ENCODE peak calls at places on chromosomes 3 and 15, in ten cellular contexts. Y, S, O, C, U, W, X, V, E and T are unnamed samples.

GRCh38 chr3:138188013-138188352 is 882 bp downstream of the ARMC8 start:
- DNase-seq in V (no peak), C (no peak), E (peak), O (no peak), S (no peak), U (no peak), Y (peak), W (peak), X (peak), T (no peak)

GRCh38 chr3:18424213-18424861 is 802 bp downstream of the SATB1 start:
- DNase-seq in Y (no peak), X (no peak), W (no peak), S (no peak), V (no peak), U (no peak), E (no peak), O (peak), C (no peak), T (no peak)

GRCh38 chr3:175749981-175750380 is 890.8 kb downstream of the NAALADL2 start:
- DNase-seq in U (no peak), Y (no peak), X (no peak), S (no peak), O (no peak), E (no peak), W (no peak), V (no peak), C (no peak), T (no peak)

GRCh38 chr3:72892870-72893269 is 5.0 kb downstream of the GXYLT2 start:
- DNase-seq in U (no peak), X (no peak), S (no peak), C (no peak), O (peak), Y (no peak), E (no peak), W (no peak), V (no peak), T (peak)

GRCh38 chr3:32457971-32458471 is 44.6 kb downstream of the CMTM6 start:
- DNase-seq in C (no peak), S (no peak), V (no peak), Y (no peak), W (peak), E (no peak), O (no peak), U (no peak), X (peak), T (no peak)

GRCh38 chr15:69090197-69090948 is 70.1 kb upstream of the GLCE start:
- DNase-seq in S (no peak), X (no peak), O (peak), V (no peak), U (no peak), C (no peak), E (peak), Y (no peak), W (no peak), T (peak)

GRCh38 chr3:44875596-44875995 is 1.2 kb downstream of the TGM4 start:
- DNase-seq in E (no peak), W (no peak), S (no peak), V (no peak), U (no peak), X (no peak), C (no peak), Y (no peak), O (no peak), T (no peak)

GRCh38 chr3:27345493-27345892 is 23.7 kb downstream of the NEK10 start:
- DNase-seq in W (no peak), Y (no peak), S (no peak), V (no peak), U (no peak), O (no peak), C (no peak), E (no peak), X (no peak), T (no peak)

GRCh38 chr3:17927036-17927435 is 184.6 kb upstream of the TBC1D5 start:
- DNase-seq in E (no peak), U (no peak), O (no peak), W (no peak), Y (no peak), S (no peak), V (no peak), X (no peak), C (no peak), T (no peak)

GRCh38 chr3:161914703-161915102 is 418.1 kb downstream of the OTOL1 start:
- DNase-seq in X (no peak), U (peak), C (peak), E (no peak), V (peak), S (no peak), Y (peak), W (no peak), O (peak), T (peak)

GRCh38 chr15:80272987-80273386 is 21.0 kb upstream of the CTXND1 start:
- DNase-seq in W (no peak), X (no peak), Y (no peak), C (no peak), E (no peak), U (no peak), S (no peak), V (no peak), O (no peak), T (no peak)

GRCh38 chr3:116050311-116050710 is 395.0 kb downstream of the LSAMP start:
- DNase-seq in W (no peak), Y (no peak), V (no peak), S (no peak), O (no peak), E (no peak), X (no peak), C (no peak), U (no peak), T (no peak)

GRCh38 chr3:54053882-54054281 is 68.5 kb upstream of the CACNA2D3 start:
- DNase-seq in E (no peak), V (no peak), X (no peak), W (no peak), Y (no peak), S (no peak), U (no peak), O (no peak), C (no peak), T (no peak)

GRCh38 chr3:33636125-33636855 is 81.8 kb downstream of the CLASP2 start:
- DNase-seq in E (peak), C (no peak), X (no peak), W (no peak), U (no peak), V (peak), O (no peak), Y (peak), S (no peak), T (no peak)

GRCh38 chr3:60081381-60082095 is 1031.7 kb upstream of the CFAP20DC start:
- DNase-seq in S (no peak), E (no peak), Y (no peak), X (no peak), O (no peak), U (no peak), W (no peak), V (no peak), C (no peak), T (no peak)

GRCh38 chr3:49276475-49277356 is at the start of gene C3orf62:
- DNase-seq in V (no peak), X (peak), W (peak), S (peak), E (peak), O (peak), C (peak), Y (peak), U (peak), T (peak)

GRCh38 chr3:146125946-146126345 is 35.0 kb downstream of the PLOD2 start:
- DNase-seq in U (no peak), Y (no peak), O (no peak), X (no peak), S (no peak), W (no peak), C (no peak), E (peak), V (no peak), T (no peak)

GRCh38 chr3:104566054-104566453 is 800.7 kb upstream of the ALCAM start:
- DNase-seq in O (no peak), S (no peak), V (no peak), W (no peak), U (no peak), E (no peak), C (no peak), X (no peak), Y (no peak), T (no peak)
- H3K27ac ChIP-seq in O (no peak), S (no peak), V (no peak), W (no peak), U (no peak), E (no peak), C (no peak), X (no peak), Y (no peak), T (no peak)

DNA sequence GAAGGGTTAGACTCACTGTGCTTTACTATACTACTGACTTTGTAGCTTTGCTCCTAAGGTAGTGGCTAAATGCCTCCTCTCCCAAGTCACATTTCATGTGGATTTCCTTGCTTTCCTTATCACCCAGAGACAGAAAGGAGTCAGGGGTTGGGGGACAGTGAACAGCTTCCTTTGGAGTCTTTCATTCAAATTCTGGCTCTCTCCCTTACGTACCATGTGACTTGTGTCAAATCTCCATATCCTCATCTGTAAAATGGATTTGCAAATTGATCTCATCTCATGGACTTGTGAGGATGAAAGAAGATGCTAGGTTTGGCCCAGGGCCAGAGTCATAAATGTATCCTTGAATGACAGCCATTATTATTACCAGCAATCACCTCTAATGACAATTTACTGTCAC is 67.8 kb upstream of the POLG start:
- DNase-seq in V (no peak), W (no peak), X (no peak), S (no peak), E (no peak), U (no peak), C (no peak), O (no peak), Y (no peak), T (no peak)
- H3K27ac ChIP-seq in V (no peak), W (no peak), X (no peak), S (no peak), E (no peak), U (no peak), C (no peak), O (no peak), Y (no peak), T (no peak)

GRCh38 chr15:100686725-100687488 is 84.5 kb downstream of the ASB7 start:
- DNase-seq in E (peak), S (no peak), U (no peak), X (no peak), W (no peak), Y (no peak), C (no peak), O (no peak), V (no peak), T (no peak)

GRCh38 chr15:100687532-100688215 is 85.3 kb downstream of the ASB7 start:
- DNase-seq in V (no peak), E (peak), Y (no peak), C (no peak), X (no peak), S (no peak), U (peak), W (no peak), O (peak), T (no peak)

GRCh38 chr15:100688549-100689120 is 86.2 kb downstream of the ASB7 start:
- DNase-seq in S (no peak), V (no peak), C (no peak), U (peak), E (no peak), X (no peak), W (no peak), Y (no peak), O (peak), T (no peak)

GRCh38 chr15:100684591-100684990 is 82.2 kb downstream of the ASB7 start:
- DNase-seq in X (no peak), O (peak), S (no peak), W (no peak), C (no peak), Y (no peak), V (no peak), E (no peak), U (no peak), T (no peak)

GRCh38 chr15:100686021-100686724 is 83.8 kb downstream of the ASB7 start:
- DNase-seq in X (no peak), U (peak), V (no peak), O (peak), W (no peak), Y (no peak), C (peak), S (no peak), E (no peak), T (no peak)
- H3K27ac ChIP-seq in X (no peak), U (peak), V (no peak), O (no peak), W (no peak), Y (peak), C (no peak), S (peak), E (peak), T (no peak)

GRCh38 chr15:74203914-74204431 is 1.4 kb upstream of the STRA6 start:
- DNase-seq in S (no peak), Y (peak), O (peak), C (peak), U (peak), W (no peak), X (no peak), E (no peak), V (no peak), T (peak)
- H3K27ac ChIP-seq in S (no peak), Y (no peak), O (no peak), C (no peak), U (no peak), W (no peak), X (no peak), E (no peak), V (peak), T (no peak)

GRCh38 chr3:14279706-14280061 is 101.1 kb downstream of the LSM3 start:
- DNase-seq in V (no peak), C (no peak), U (no peak), O (no peak), S (no peak), W (no peak), E (no peak), Y (no peak), X (no peak), T (no peak)
- H3K27ac ChIP-seq in V (no peak), C (no peak), U (no peak), O (no peak), S (no peak), W (no peak), E (no peak), Y (no peak), X (no peak), T (no peak)

GRCh38 chr3:157805553-157805952 is 300.7 kb downstream of the SHOX2 start:
- DNase-seq in V (no peak), W (no peak), X (no peak), O (no peak), C (no peak), U (no peak), Y (no peak), E (no peak), S (no peak), T (no peak)

GRCh38 chr3:157810924-157811718 is 295.1 kb downstream of the SHOX2 start:
- DNase-seq in S (no peak), X (no peak), Y (no peak), O (no peak), C (peak), U (no peak), W (no peak), V (no peak), E (no peak), T (no peak)

GRCh38 chr3:157807286-157807685 is 298.9 kb downstream of the SHOX2 start:
- DNase-seq in O (no peak), E (peak), V (no peak), C (no peak), U (no peak), S (no peak), Y (no peak), X (no peak), W (no peak), T (no peak)
- H3K27ac ChIP-seq in O (no peak), E (no peak), V (no peak), C (no peak), U (no peak), S (no peak), Y (no peak), X (no peak), W (no peak), T (no peak)

DNA sequence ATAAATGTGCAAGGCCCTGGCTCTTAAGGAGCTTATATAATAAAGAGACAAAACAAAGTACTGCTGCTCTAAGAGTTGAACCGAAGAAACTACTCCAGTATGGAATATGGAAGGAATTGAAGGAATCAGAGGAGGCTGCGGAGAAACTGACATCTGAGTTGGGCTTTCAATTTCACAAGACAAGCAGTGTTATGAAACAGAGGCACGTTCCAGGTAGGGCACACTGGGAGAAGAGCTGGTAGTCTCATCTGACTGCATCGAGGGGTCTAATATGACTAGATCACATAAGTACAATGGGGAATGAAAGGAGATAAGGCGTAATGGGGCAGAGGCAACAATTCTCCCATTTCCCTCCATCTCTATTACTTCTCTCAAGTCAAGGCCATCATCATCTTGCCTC is 68.3 kb upstream of the CDAN1 start:
- DNase-seq in O (no peak), V (no peak), U (no peak), Y (no peak), W (no peak), S (no peak), X (no peak), C (no peak), E (no peak), T (no peak)
- H3K27ac ChIP-seq in O (no peak), V (no peak), U (no peak), Y (no peak), W (no peak), S (no peak), X (no peak), C (no peak), E (no peak), T (no peak)